ENCODE peak calls at places on chromosome 7, in four cellular contexts. I is thoracic aorta, Q is tibial artery, M is EH. W is an unnamed sample.

GRCh38 chr7:144019457-144019856 is 19.3 kb downstream of the OR6B1 start:
- DNase-seq in I (no peak), Q (peak), M (peak), W (no peak)

GRCh38 chr7:146115665-146116451 is 743 bp upstream of the CNTNAP2 start:
- DNase-seq in I (no peak), Q (no peak), M (peak), W (peak)

GRCh38 chr7:45185864-45186250 is 28.3 kb downstream of the RAMP3 start:
- DNase-seq in I (no peak), Q (no peak), M (no peak), W (no peak)

GRCh38 chr7:64515330-64515729 is 47.5 kb downstream of the ZNF680 start:
- DNase-seq in I (no peak), Q (no peak), M (peak), W (no peak)

GRCh38 chr7:125061776-125062397 is 132.3 kb upstream of the POT1 start:
- DNase-seq in I (no peak), Q (no peak), M (peak), W (no peak)

GRCh38 chr7:55247466-55247865 is 117.7 kb upstream of the LANCL2 start:
- DNase-seq in I (no peak), Q (no peak), M (peak), W (no peak)

GRCh38 chr7:30252885-30253795 is 31.3 kb upstream of the ZNRF2 start:
- DNase-seq in I (peak), Q (peak), M (peak), W (no peak)

GRCh38 chr7:83677180-83677866 is 28.4 kb upstream of the SEMA3E start:
- DNase-seq in I (no peak), Q (no peak), M (peak), W (no peak)

GRCh38 chr7:121620206-121620605 is 224.1 kb upstream of the FAM3C start:
- DNase-seq in I (no peak), Q (no peak), M (no peak), W (no peak)

GRCh38 chr7:84085147-84085546 is 109.4 kb downstream of the SEMA3A start:
- DNase-seq in I (no peak), Q (no peak), M (peak), W (no peak)

GRCh38 chr7:131190146-131190545 is 137.5 kb upstream of the MKLN1 start:
- DNase-seq in I (no peak), Q (no peak), M (no peak), W (no peak)

GRCh38 chr7:90877201-90877600 is 281.1 kb downstream of the CDK14 start:
- DNase-seq in I (no peak), Q (no peak), M (no peak), W (no peak)

GRCh38 chr7:127809285-127809702 is 157.3 kb downstream of the SND1 start:
- DNase-seq in I (no peak), Q (no peak), M (peak), W (no peak)

GRCh38 chr7:143245123-143245522 is 18.1 kb upstream of the GSTK1 start:
- DNase-seq in I (no peak), Q (no peak), M (peak), W (no peak)

GRCh38 chr7:93890464-93891068 is at the start of gene TFPI2:
- DNase-seq in I (peak), Q (no peak), M (peak), W (peak)

GRCh38 chr7:155466814-155467675 is 9.1 kb downstream of the EN2 start:
- DNase-seq in I (no peak), Q (no peak), M (no peak), W (no peak)

GRCh38 chr7:132084776-132085388 is 491.4 kb downstream of the PLXNA4 start:
- DNase-seq in I (no peak), Q (no peak), M (peak), W (no peak)

GRCh38 chr7:2114052-2114451 is 118.7 kb downstream of the MAD1L1 start:
- DNase-seq in I (no peak), Q (no peak), M (peak), W (no peak)

GRCh38 chr7:149529136-149529718 is 31.6 kb upstream of the ZNF746 start:
- DNase-seq in I (no peak), Q (no peak), M (no peak), W (no peak)

GRCh38 chr7:119026391-119026790 is 801.9 kb downstream of the ANKRD7 start:
- DNase-seq in I (no peak), Q (no peak), M (no peak), W (no peak)

GRCh38 chr7:94449151-94449725 is 54.5 kb downstream of the COL1A2 start:
- DNase-seq in I (no peak), Q (no peak), M (peak), W (no peak)

GRCh38 chr7:143300959-143301617 is 12.9 kb downstream of the CASP2 start:
- DNase-seq in I (no peak), Q (no peak), M (peak), W (no peak)

GRCh38 chr7:156238366-156239133 is 402.0 kb upstream of the RNF32 start:
- DNase-seq in I (no peak), Q (no peak), M (no peak), W (no peak)

GRCh38 chr7:14233026-14233897 is 243.8 kb upstream of the ETV1 start:
- DNase-seq in I (no peak), Q (no peak), M (no peak), W (no peak)

GRCh38 chr7:157384301-157384700 is 47.5 kb downstream of the DNAJB6 start:
- DNase-seq in I (no peak), Q (no peak), M (peak), W (no peak)

GRCh38 chr7:149420006-149420405 is 40.9 kb downstream of the ZNF777 start:
- DNase-seq in I (no peak), Q (no peak), M (no peak), W (no peak)

GRCh38 chr7:82729172-82730030 is 285.8 kb upstream of the CACNA2D1 start:
- DNase-seq in I (no peak), Q (no peak), M (peak), W (no peak)

GRCh38 chr7:6293202-6293601 is 20.8 kb upstream of the CYTH3 start:
- DNase-seq in I (no peak), Q (no peak), M (no peak), W (no peak)

GRCh38 chr7:23055582-23056178 is 41.8 kb upstream of the HYCC1 start:
- DNase-seq in I (no peak), Q (peak), M (peak), W (no peak)

GRCh38 chr7:34886856-34887255 is 150.4 kb downstream of the DPY19L1 start:
- DNase-seq in I (no peak), Q (no peak), M (no peak), W (no peak)

GRCh38 chr7:23292623-23293022 is 6.5 kb upstream of the MALSU1 start:
- DNase-seq in I (no peak), Q (no peak), M (no peak), W (no peak)

GRCh38 chr7:135322571-135323340 is 89.1 kb downstream of the STRA8 start:
- DNase-seq in I (no peak), Q (no peak), M (no peak), W (no peak)

GRCh38 chr7:22587322-22587721 is 87.3 kb upstream of the STEAP1B start:
- DNase-seq in I (no peak), Q (no peak), M (peak), W (no peak)

W was measured in type B pancreatic cell.